ENCODE peak calls at places on chromosomes 7 and 10, in five cellular contexts. A is A549, F is mucosa of descending colon, H is Panc1, B is esophagus muscularis mucosa. E is an unnamed sample. For H3K4me1, the result is how much of the 10 kb centered on the place peaks cover.

GRCh38 chr7:147547252-147547897 is 1043.2 kb upstream of the C7orf33 start:
- DNase-seq in A (no peak), F (peak), H (no peak), B (no peak), E (peak)

GRCh38 chr10:133258066-133258817 is 18.4 kb downstream of the ADAM8 start:
- DNase-seq in A (no peak), F (peak), H (no peak), B (no peak), E (peak)

GRCh38 chr10:84224411-84225028 is 824 bp downstream of the LRIT2 start:
- DNase-seq in A (no peak), F (no peak), H (no peak), B (no peak), E (no peak)

GRCh38 chr7:1295776-1296726 is 63.4 kb downstream of the UNCX start:
- DNase-seq in A (no peak), F (no peak), H (no peak), B (no peak), E (no peak)

GRCh38 chr10:101467286-101467770 is 113.4 kb downstream of the BTRC start:
- DNase-seq in A (peak), F (no peak), H (peak), B (no peak), E (no peak)

GRCh38 chr10:47276576-47277351 is 23.2 kb upstream of the GDF10 start:
- DNase-seq in A (no peak), F (peak), H (no peak), B (no peak), E (no peak)

GRCh38 chr10:18980084-18980629 is 68.4 kb upstream of the MALRD1 start:
- DNase-seq in A (no peak), F (no peak), H (no peak), B (no peak), E (no peak)

GRCh38 chr7:152178405-152179058 is 153.1 kb downstream of the GALNT11 start:
- DNase-seq in A (no peak), F (no peak), H (no peak), B (no peak), E (no peak)

GRCh38 chr10:44280615-44281014 is 104.3 kb downstream of the CXCL12 start:
- DNase-seq in A (no peak), F (no peak), H (no peak), B (no peak), E (no peak)

GRCh38 chr10:86033581-86033980 is 333.0 kb downstream of the GRID1 start:
- DNase-seq in A (no peak), F (no peak), H (no peak), B (no peak), E (no peak)

GRCh38 chr10:123133511-123133910 is 2.3 kb upstream of the HMX3 start:
- DNase-seq in A (no peak), F (no peak), H (no peak), B (no peak), E (no peak)

GRCh38 chr10:123134915-123135414 is 805 bp upstream of the HMX3 start:
- DNase-seq in A (no peak), F (no peak), H (no peak), B (no peak), E (no peak)

GRCh38 chr10:123135415-123136141 is at the start of gene HMX3:
- DNase-seq in A (peak), F (no peak), H (no peak), B (no peak), E (no peak)

GRCh38 chr10:123134058-123134914 is 1.5 kb upstream of the HMX3 start:
- DNase-seq in A (no peak), F (no peak), H (no peak), B (no peak), E (no peak)

DNA sequence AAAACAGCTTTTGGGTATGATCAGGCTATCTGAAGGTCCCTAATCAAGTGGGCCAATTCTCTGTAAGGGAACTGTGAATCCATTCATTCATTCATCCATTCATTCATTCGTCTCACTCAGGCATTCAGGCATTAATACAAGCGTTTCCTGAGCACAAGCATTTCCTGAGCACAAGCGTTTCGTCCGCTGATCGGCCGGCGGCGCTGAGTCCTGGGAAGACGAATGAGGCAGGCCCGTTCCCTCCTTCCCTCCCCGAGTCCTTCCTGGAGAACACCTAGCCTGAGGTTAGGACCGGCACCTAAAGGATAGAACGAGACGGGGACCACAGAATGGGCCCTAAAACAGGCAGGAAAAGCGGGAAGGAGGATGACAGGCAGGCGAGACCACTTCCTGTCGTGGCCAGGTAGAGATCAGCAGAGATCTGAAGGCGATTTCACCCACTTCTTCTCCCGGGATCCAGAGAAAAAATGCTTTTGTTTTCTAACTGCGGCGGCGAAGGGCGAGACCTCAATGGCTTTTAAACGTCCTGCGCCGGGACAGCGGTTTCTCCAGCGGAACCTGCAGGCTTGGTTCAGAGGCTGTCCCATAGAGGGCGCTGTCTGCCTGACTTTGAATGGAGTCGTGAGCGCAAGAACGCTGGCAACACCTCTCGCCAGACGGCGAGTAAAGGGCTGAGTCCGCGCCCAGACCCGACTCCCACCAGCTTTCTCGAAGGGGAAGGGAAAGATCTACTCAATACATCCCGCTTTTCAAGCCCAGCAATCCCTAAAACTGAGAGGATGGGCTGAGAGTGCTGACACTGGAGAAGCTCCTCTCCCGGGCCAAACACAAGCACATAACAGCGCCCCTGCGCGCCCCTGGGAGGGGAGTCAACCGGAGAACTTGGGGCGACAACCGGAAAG is 2.9 kb upstream of the HMX3 start:
- DNase-seq in A (peak), F (peak), H (peak), B (peak), E (peak)
- H3K4me3 ChIP-seq in A (peak), F (no peak), H (peak), B (peak), E (peak)

GRCh38 chr7:143394777-143395176 is 13.6 kb downstream of the ZYX start:
- DNase-seq in A (no peak), F (no peak), H (no peak), B (no peak), E (no peak)
- H3K4me1 ChIP-seq in A (under half), F (under half), H (under half), B (half or more), E (half or more)

GRCh38 chr7:133009853-133010252 is 72.0 kb downstream of the CHCHD3 start:
- DNase-seq in A (no peak), F (no peak), H (no peak), B (no peak), E (no peak)

GRCh38 chr7:133016629-133017028 is 65.3 kb downstream of the CHCHD3 start:
- DNase-seq in A (no peak), F (no peak), H (no peak), B (no peak), E (no peak)

GRCh38 chr7:133009426-133009825 is 72.5 kb downstream of the CHCHD3 start:
- DNase-seq in A (no peak), F (no peak), H (no peak), B (no peak), E (no peak)

GRCh38 chr7:133015879-133016278 is 66.0 kb downstream of the CHCHD3 start:
- DNase-seq in A (no peak), F (no peak), H (no peak), B (no peak), E (no peak)

GRCh38 chr7:133011746-133012145 is 70.1 kb downstream of the CHCHD3 start:
- DNase-seq in A (no peak), F (no peak), H (no peak), B (no peak), E (no peak)
- H3K4me3 ChIP-seq in A (no peak), F (no peak), H (no peak), B (no peak), E (no peak)

GRCh38 chr10:122421054-122421625 is 33.3 kb upstream of the ARMS2 start:
- DNase-seq in A (no peak), F (no peak), H (no peak), B (no peak), E (no peak)
- H3K4me1 ChIP-seq in A (under half), F (under half), H (under half), B (half or more), E (under half)

DNA sequence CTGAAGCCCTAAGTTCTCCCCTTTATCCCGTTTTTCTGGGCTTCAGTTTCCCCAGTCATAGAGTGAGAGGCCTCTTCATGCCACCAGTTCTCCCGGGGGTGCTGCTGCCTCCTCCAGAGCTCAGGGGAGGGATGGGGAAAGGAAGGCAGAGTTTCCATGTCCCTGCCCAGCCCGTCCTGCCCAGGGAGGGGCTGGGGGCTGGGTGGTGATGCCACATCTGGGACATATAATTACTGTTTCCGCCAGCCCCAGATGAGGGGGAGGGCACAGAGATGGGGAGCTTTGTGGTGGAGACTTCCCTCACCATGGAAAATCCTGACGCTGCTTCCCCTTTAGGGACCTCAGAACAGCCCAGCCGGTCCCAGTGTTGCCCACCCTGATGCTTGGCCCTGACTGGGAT is 4.1 kb downstream of the AQP1 start:
- DNase-seq in A (no peak), F (no peak), H (no peak), B (no peak), E (no peak)
- H3K4me3 ChIP-seq in A (no peak), F (no peak), H (no peak), B (peak), E (peak)

GRCh38 chr7:23000597-23001360 is 13.2 kb downstream of the HYCC1 start:
- DNase-seq in A (no peak), F (no peak), H (no peak), B (no peak), E (no peak)

GRCh38 chr7:23003505-23004246 is 10.3 kb downstream of the HYCC1 start:
- DNase-seq in A (no peak), F (no peak), H (no peak), B (no peak), E (no peak)

GRCh38 chr7:23002698-23003097 is 11.2 kb downstream of the HYCC1 start:
- DNase-seq in A (no peak), F (no peak), H (no peak), B (no peak), E (no peak)

GRCh38 chr7:23004247-23004520 is 9.7 kb downstream of the HYCC1 start:
- DNase-seq in A (no peak), F (no peak), H (no peak), B (no peak), E (no peak)

DNA sequence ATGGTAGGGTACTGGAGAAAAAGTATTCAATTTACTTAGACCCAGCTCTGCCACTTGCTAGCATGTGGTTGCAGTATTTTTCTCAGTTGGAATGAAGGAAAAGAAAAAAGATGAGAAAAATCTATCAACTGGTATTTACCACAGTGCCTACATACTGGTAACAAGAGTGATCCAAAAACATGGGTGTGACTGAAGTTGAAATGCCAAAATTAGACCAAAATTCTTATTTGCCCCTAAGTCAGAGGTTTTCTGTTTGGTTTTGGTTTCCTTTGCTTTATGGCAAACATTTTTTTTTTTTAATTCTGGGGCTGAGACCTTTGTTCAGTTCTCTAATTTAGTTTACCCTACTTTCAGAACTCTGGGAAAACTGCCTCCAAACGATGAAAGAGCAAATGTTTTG is 12.3 kb downstream of the HYCC1 start:
- DNase-seq in A (no peak), F (no peak), H (no peak), B (no peak), E (no peak)
- H3K4me1 ChIP-seq in A (under half), F (under half), H (under half), B (half or more), E (under half)

GRCh38 chr7:131285558-131285957 is 42.1 kb upstream of the MKLN1 start:
- DNase-seq in A (no peak), F (no peak), H (no peak), B (no peak), E (no peak)
- H3K4me3 ChIP-seq in A (no peak), F (no peak), H (no peak), B (no peak), E (no peak)

GRCh38 chr10:118939216-118940007 is 90.1 kb upstream of the NANOS1 start:
- DNase-seq in A (no peak), F (no peak), H (no peak), B (no peak), E (no peak)
- H3K4me1 ChIP-seq in A (under half), F (under half), H (under half), B (under half), E (under half)

GRCh38 chr7:85628187-85628586 is 441.3 kb upstream of the SEMA3D start:
- DNase-seq in A (no peak), F (no peak), H (no peak), B (no peak), E (no peak)
- H3K4me3 ChIP-seq in A (no peak), F (no peak), H (no peak), B (no peak), E (no peak)

GRCh38 chr10:59808896-59809643 is 55.8 kb upstream of the MRLN start:
- DNase-seq in A (peak), F (peak), H (peak), B (no peak), E (peak)
- H3K4me1 ChIP-seq in A (under half), F (under half), H (under half), B (under half), E (under half)

E was measured in stomach.